ENCODE peak calls at places on chromosome 2, in ten cellular contexts. One of them, this sample, is unnamed.

GRCh38 chr2:215271466-215271865 is 40.4 kb upstream of the ATIC start:
- DNase-seq in lower leg skin: no peak
- DNase-seq in bronchial epithelial cell: no peak
- DNase-seq in fibroblast of mammary gland: no peak
- DNase-seq in glutamatergic neuron: no peak
- DNase-seq in GM13977: no peak
- DNase-seq in suprapubic skin: no peak
- DNase-seq in DND-41: no peak
- DNase-seq in fibroblast of lung: no peak
- DNase-seq in GM20000: no peak
- DNase-seq in this sample: no peak

GRCh38 chr2:119013640-119014039 is 71.6 kb downstream of the MARCO start:
- DNase-seq in lower leg skin: peak
- DNase-seq in bronchial epithelial cell: no peak
- DNase-seq in fibroblast of mammary gland: no peak
- DNase-seq in glutamatergic neuron: no peak
- DNase-seq in GM13977: no peak
- DNase-seq in suprapubic skin: no peak
- DNase-seq in DND-41: no peak
- DNase-seq in fibroblast of lung: no peak
- DNase-seq in GM20000: no peak
- DNase-seq in this sample: no peak

GRCh38 chr2:182597570-182597969 is 118.5 kb upstream of the DNAJC10 start:
- DNase-seq in lower leg skin: no peak
- DNase-seq in bronchial epithelial cell: no peak
- DNase-seq in fibroblast of mammary gland: peak
- DNase-seq in glutamatergic neuron: no peak
- DNase-seq in GM13977: no peak
- DNase-seq in suprapubic skin: no peak
- DNase-seq in DND-41: no peak
- DNase-seq in fibroblast of lung: peak
- DNase-seq in GM20000: no peak
- DNase-seq in this sample: no peak

GRCh38 chr2:32436150-32436549 is 79.3 kb downstream of the BIRC6 start:
- DNase-seq in lower leg skin: no peak
- DNase-seq in bronchial epithelial cell: no peak
- DNase-seq in fibroblast of mammary gland: peak
- DNase-seq in glutamatergic neuron: no peak
- DNase-seq in GM13977: no peak
- DNase-seq in suprapubic skin: no peak
- DNase-seq in DND-41: no peak
- DNase-seq in fibroblast of lung: peak
- DNase-seq in GM20000: no peak
- DNase-seq in this sample: no peak

GRCh38 chr2:34307636-34308035 is 708.5 kb upstream of the FAM98A start:
- DNase-seq in lower leg skin: no peak
- DNase-seq in bronchial epithelial cell: no peak
- DNase-seq in fibroblast of mammary gland: no peak
- DNase-seq in glutamatergic neuron: no peak
- DNase-seq in GM13977: no peak
- DNase-seq in suprapubic skin: no peak
- DNase-seq in DND-41: no peak
- DNase-seq in fibroblast of lung: no peak
- DNase-seq in GM20000: no peak
- DNase-seq in this sample: no peak

GRCh38 chr2:170822292-170822884 is 5.7 kb downstream of the GAD1 start:
- DNase-seq in lower leg skin: peak
- DNase-seq in bronchial epithelial cell: no peak
- DNase-seq in fibroblast of mammary gland: no peak
- DNase-seq in glutamatergic neuron: peak
- DNase-seq in GM13977: peak
- DNase-seq in suprapubic skin: no peak
- DNase-seq in DND-41: no peak
- DNase-seq in fibroblast of lung: no peak
- DNase-seq in GM20000: peak
- DNase-seq in this sample: no peak

GRCh38 chr2:39631715-39632114 is 34.0 kb upstream of the TMEM178A start:
- DNase-seq in lower leg skin: no peak
- DNase-seq in bronchial epithelial cell: peak
- DNase-seq in fibroblast of mammary gland: peak
- DNase-seq in glutamatergic neuron: no peak
- DNase-seq in GM13977: no peak
- DNase-seq in suprapubic skin: no peak
- DNase-seq in DND-41: no peak
- DNase-seq in fibroblast of lung: peak
- DNase-seq in GM20000: no peak
- DNase-seq in this sample: no peak

GRCh38 chr2:44839370-44839769 is 102.1 kb upstream of the SIX3 start:
- DNase-seq in lower leg skin: no peak
- DNase-seq in bronchial epithelial cell: no peak
- DNase-seq in fibroblast of mammary gland: no peak
- DNase-seq in glutamatergic neuron: no peak
- DNase-seq in GM13977: no peak
- DNase-seq in suprapubic skin: no peak
- DNase-seq in DND-41: peak
- DNase-seq in fibroblast of lung: no peak
- DNase-seq in GM20000: no peak
- DNase-seq in this sample: no peak

GRCh38 chr2:96089356-96090180 is 26.8 kb downstream of the ADRA2B start:
- DNase-seq in lower leg skin: peak
- DNase-seq in bronchial epithelial cell: no peak
- DNase-seq in fibroblast of mammary gland: no peak
- DNase-seq in glutamatergic neuron: peak
- DNase-seq in GM13977: no peak
- DNase-seq in suprapubic skin: peak
- DNase-seq in DND-41: peak
- DNase-seq in fibroblast of lung: no peak
- DNase-seq in GM20000: no peak
- DNase-seq in this sample: no peak

GRCh38 chr2:189516546-189516945 is 64.0 kb downstream of the SLC40A1 start:
- DNase-seq in lower leg skin: no peak
- DNase-seq in bronchial epithelial cell: no peak
- DNase-seq in fibroblast of mammary gland: no peak
- DNase-seq in glutamatergic neuron: no peak
- DNase-seq in GM13977: no peak
- DNase-seq in suprapubic skin: no peak
- DNase-seq in DND-41: no peak
- DNase-seq in fibroblast of lung: no peak
- DNase-seq in GM20000: no peak
- DNase-seq in this sample: no peak

GRCh38 chr2:144349674-144350073 is 170.2 kb downstream of the ZEB2 start:
- DNase-seq in lower leg skin: no peak
- DNase-seq in bronchial epithelial cell: no peak
- DNase-seq in fibroblast of mammary gland: no peak
- DNase-seq in glutamatergic neuron: no peak
- DNase-seq in GM13977: no peak
- DNase-seq in suprapubic skin: no peak
- DNase-seq in DND-41: no peak
- DNase-seq in fibroblast of lung: no peak
- DNase-seq in GM20000: no peak
- DNase-seq in this sample: no peak

GRCh38 chr2:169978402-169979017 is 151.3 kb downstream of the UBR3 start:
- DNase-seq in lower leg skin: no peak
- DNase-seq in bronchial epithelial cell: no peak
- DNase-seq in fibroblast of mammary gland: no peak
- DNase-seq in glutamatergic neuron: no peak
- DNase-seq in GM13977: no peak
- DNase-seq in suprapubic skin: no peak
- DNase-seq in DND-41: no peak
- DNase-seq in fibroblast of lung: no peak
- DNase-seq in GM20000: no peak
- DNase-seq in this sample: no peak

GRCh38 chr2:152347076-152347475 is 12.1 kb downstream of the FMNL2 start:
- DNase-seq in lower leg skin: no peak
- DNase-seq in bronchial epithelial cell: peak
- DNase-seq in fibroblast of mammary gland: peak
- DNase-seq in glutamatergic neuron: no peak
- DNase-seq in GM13977: no peak
- DNase-seq in suprapubic skin: no peak
- DNase-seq in DND-41: no peak
- DNase-seq in fibroblast of lung: no peak
- DNase-seq in GM20000: no peak
- DNase-seq in this sample: no peak

GRCh38 chr2:192246297-192246696 is 51.6 kb upstream of the TMEFF2 start:
- DNase-seq in lower leg skin: no peak
- DNase-seq in bronchial epithelial cell: no peak
- DNase-seq in fibroblast of mammary gland: peak
- DNase-seq in glutamatergic neuron: no peak
- DNase-seq in GM13977: no peak
- DNase-seq in suprapubic skin: no peak
- DNase-seq in DND-41: no peak
- DNase-seq in fibroblast of lung: no peak
- DNase-seq in GM20000: no peak
- DNase-seq in this sample: no peak

GRCh38 chr2:192245329-192245728 is 50.6 kb upstream of the TMEFF2 start:
- DNase-seq in lower leg skin: no peak
- DNase-seq in bronchial epithelial cell: no peak
- DNase-seq in fibroblast of mammary gland: peak
- DNase-seq in glutamatergic neuron: no peak
- DNase-seq in GM13977: no peak
- DNase-seq in suprapubic skin: no peak
- DNase-seq in DND-41: no peak
- DNase-seq in fibroblast of lung: no peak
- DNase-seq in GM20000: no peak
- DNase-seq in this sample: no peak

GRCh38 chr2:192247456-192247855 is 52.7 kb upstream of the TMEFF2 start:
- DNase-seq in lower leg skin: no peak
- DNase-seq in bronchial epithelial cell: no peak
- DNase-seq in fibroblast of mammary gland: peak
- DNase-seq in glutamatergic neuron: no peak
- DNase-seq in GM13977: no peak
- DNase-seq in suprapubic skin: no peak
- DNase-seq in DND-41: no peak
- DNase-seq in fibroblast of lung: peak
- DNase-seq in GM20000: no peak
- DNase-seq in this sample: no peak

DNA sequence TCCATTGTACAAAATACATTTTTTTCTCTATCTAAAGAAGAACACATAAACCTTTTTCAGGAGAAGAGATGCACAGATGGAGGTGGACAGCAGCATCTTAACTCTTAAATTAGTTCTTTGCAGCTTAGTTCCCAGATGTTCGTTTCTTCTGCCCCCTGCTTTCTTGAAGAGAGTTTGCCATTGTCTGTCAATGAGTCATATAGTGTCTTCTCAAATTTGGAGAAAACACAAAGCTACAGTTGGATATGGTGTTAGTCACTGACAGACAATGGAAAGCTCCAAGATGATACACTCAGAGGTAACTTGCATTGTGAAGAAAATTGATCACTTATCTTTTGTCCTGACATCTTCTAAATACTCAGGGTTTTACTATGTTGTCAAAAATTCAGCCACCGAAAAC is 48.8 kb upstream of the TMEFF2 start:
- DNase-seq in lower leg skin: no peak
- DNase-seq in bronchial epithelial cell: peak
- DNase-seq in fibroblast of mammary gland: peak
- DNase-seq in glutamatergic neuron: no peak
- DNase-seq in GM13977: no peak
- DNase-seq in suprapubic skin: no peak
- DNase-seq in DND-41: no peak
- DNase-seq in fibroblast of lung: peak
- DNase-seq in GM20000: no peak
- DNase-seq in this sample: no peak
- TF ChIP-seq CTCF in lower leg skin: no peak
- TF ChIP-seq CTCF in bronchial epithelial cell: no peak
- TF ChIP-seq CTCF in fibroblast of mammary gland: peak
- TF ChIP-seq CTCF in glutamatergic neuron: no peak
- TF ChIP-seq CTCF in GM13977: no peak
- TF ChIP-seq CTCF in suprapubic skin: no peak
- TF ChIP-seq CTCF in DND-41: no peak
- TF ChIP-seq CTCF in fibroblast of lung: no peak
- TF ChIP-seq CTCF in GM20000: no peak
- TF ChIP-seq CTCF in this sample: no peak

GRCh38 chr2:113720167-113720566 is 36.3 kb downstream of the SLC35F5 start:
- DNase-seq in lower leg skin: no peak
- DNase-seq in bronchial epithelial cell: peak
- DNase-seq in fibroblast of mammary gland: peak
- DNase-seq in glutamatergic neuron: no peak
- DNase-seq in GM13977: no peak
- DNase-seq in suprapubic skin: no peak
- DNase-seq in DND-41: no peak
- DNase-seq in fibroblast of lung: peak
- DNase-seq in GM20000: no peak
- DNase-seq in this sample: no peak
- TF ChIP-seq CTCF in lower leg skin: no peak
- TF ChIP-seq CTCF in bronchial epithelial cell: no peak
- TF ChIP-seq CTCF in fibroblast of mammary gland: peak
- TF ChIP-seq CTCF in glutamatergic neuron: peak
- TF ChIP-seq CTCF in GM13977: no peak
- TF ChIP-seq CTCF in suprapubic skin: no peak
- TF ChIP-seq CTCF in DND-41: peak
- TF ChIP-seq CTCF in fibroblast of lung: no peak
- TF ChIP-seq CTCF in GM20000: no peak
- TF ChIP-seq CTCF in this sample: no peak

DNA sequence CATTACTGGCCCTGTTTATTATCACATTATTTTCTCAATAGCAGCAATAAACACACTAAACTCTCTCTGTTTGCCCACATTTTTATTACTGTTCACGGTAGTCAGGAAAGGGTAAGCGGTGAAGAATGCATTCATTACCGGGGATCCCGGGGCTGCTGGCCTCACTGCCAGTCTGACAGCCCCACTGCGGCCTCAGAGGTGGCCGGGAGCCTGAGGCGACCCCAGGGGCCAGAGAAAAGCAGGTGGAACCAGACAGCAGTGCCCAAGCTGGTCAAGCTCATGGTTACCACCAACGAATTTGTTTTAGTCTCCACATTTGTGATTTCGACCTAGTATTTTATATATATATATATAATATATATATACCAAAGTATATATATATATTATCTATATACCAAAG is 127.7 kb downstream of the LRATD1 start:
- DNase-seq in lower leg skin: no peak
- DNase-seq in bronchial epithelial cell: no peak
- DNase-seq in fibroblast of mammary gland: no peak
- DNase-seq in glutamatergic neuron: no peak
- DNase-seq in GM13977: no peak
- DNase-seq in suprapubic skin: no peak
- DNase-seq in DND-41: no peak
- DNase-seq in fibroblast of lung: no peak
- DNase-seq in GM20000: no peak
- DNase-seq in this sample: no peak
- TF ChIP-seq CTCF in lower leg skin: no peak
- TF ChIP-seq CTCF in bronchial epithelial cell: no peak
- TF ChIP-seq CTCF in fibroblast of mammary gland: no peak
- TF ChIP-seq CTCF in glutamatergic neuron: no peak
- TF ChIP-seq CTCF in GM13977: no peak
- TF ChIP-seq CTCF in suprapubic skin: no peak
- TF ChIP-seq CTCF in DND-41: no peak
- TF ChIP-seq CTCF in fibroblast of lung: no peak
- TF ChIP-seq CTCF in GM20000: no peak
- TF ChIP-seq CTCF in this sample: no peak

DNA sequence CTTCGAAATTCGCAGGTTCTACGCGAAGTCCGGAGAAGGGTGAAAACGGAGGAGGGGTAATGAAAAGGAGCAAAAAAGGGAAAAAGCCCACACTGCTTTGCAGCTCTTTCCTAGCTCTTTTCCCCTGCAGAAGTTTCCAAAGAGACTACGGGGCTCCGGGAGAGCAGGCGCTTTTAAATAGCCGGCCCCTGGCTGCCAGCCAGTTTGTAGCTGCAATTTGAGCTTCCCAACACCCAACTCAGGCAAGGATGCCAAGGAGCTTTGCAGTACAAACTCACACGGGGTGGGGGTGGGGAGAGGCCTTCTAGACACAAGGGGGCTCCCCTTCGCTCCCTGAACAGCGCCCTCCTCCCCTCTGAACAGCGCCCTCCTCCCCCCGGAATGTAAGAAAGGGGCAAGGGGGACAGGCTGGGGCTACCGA is at the start of gene IGFBP5:
- DNase-seq in lower leg skin: peak
- DNase-seq in bronchial epithelial cell: peak
- DNase-seq in fibroblast of mammary gland: peak
- DNase-seq in glutamatergic neuron: peak
- DNase-seq in GM13977: no peak
- DNase-seq in suprapubic skin: peak
- DNase-seq in DND-41: no peak
- DNase-seq in fibroblast of lung: peak
- DNase-seq in GM20000: no peak
- DNase-seq in this sample: peak
- TF ChIP-seq CTCF in lower leg skin: no peak
- TF ChIP-seq CTCF in bronchial epithelial cell: peak
- TF ChIP-seq CTCF in fibroblast of mammary gland: peak
- TF ChIP-seq CTCF in glutamatergic neuron: no peak
- TF ChIP-seq CTCF in GM13977: no peak
- TF ChIP-seq CTCF in suprapubic skin: no peak
- TF ChIP-seq CTCF in DND-41: no peak
- TF ChIP-seq CTCF in fibroblast of lung: peak
- TF ChIP-seq CTCF in GM20000: no peak
- TF ChIP-seq CTCF in this sample: no peak